ENCODE peak calls at places on chromosomes 5 and 9, in nine cellular contexts. N, V, R, K, O, S, G, B and D are unnamed samples.

GRCh38 chr5:9447691-9448090 is 98.2 kb downstream of the SEMA5A start:
- DNase-seq in N (peak; percentile 39), V (no peak), R (no peak), K (no peak), O (peak; percentile 41), S (no peak), G (no peak), B (no peak), D (no peak)

GRCh38 chr5:65037845-65038815 is 269.4 kb downstream of the CWC27 start:
- DNase-seq in N (no peak), V (peak; percentile 33), R (peak; percentile 25), K (no peak), O (no peak), S (peak; percentile 13), G (peak; percentile 52), B (no peak), D (no peak)

GRCh38 chr5:101977729-101978345 is 318.2 kb downstream of the SLCO4C1 start:
- DNase-seq in N (peak; percentile 13), V (no peak), R (peak; percentile 75), K (no peak), O (peak; percentile 56), S (no peak), G (no peak), B (no peak), D (no peak)

GRCh38 chr5:142095035-142095434 is 13.5 kb upstream of the NDFIP1 start:
- DNase-seq in N (no peak), V (no peak), R (no peak), K (no peak), O (no peak), S (no peak), G (no peak), B (no peak), D (no peak)

GRCh38 chr9:134551657-134552348 is 89.8 kb upstream of the COL5A1 start:
- DNase-seq in N (peak; percentile 82), V (no peak), R (peak; percentile 70), K (peak; percentile 30), O (peak; percentile 83), S (no peak), G (no peak), B (peak; percentile 69), D (no peak)

GRCh38 chr9:37333288-37333687 is 89.2 kb upstream of the GRHPR start:
- DNase-seq in N (no peak), V (no peak), R (no peak), K (no peak), O (no peak), S (no peak), G (no peak), B (no peak), D (no peak)

GRCh38 chr9:8074645-8075044 is 275.1 kb upstream of the DMAC1 start:
- DNase-seq in N (no peak), V (no peak), R (no peak), K (no peak), O (no peak), S (no peak), G (no peak), B (no peak), D (no peak)

GRCh38 chr9:117160254-117160653 is 254.6 kb downstream of the ASTN2 start:
- DNase-seq in N (no peak), V (no peak), R (no peak), K (no peak), O (no peak), S (no peak), G (no peak), B (no peak), D (no peak)

GRCh38 chr5:179113945-179114641 is 53.9 kb downstream of the ZNF354C start:
- DNase-seq in N (no peak), V (no peak), R (no peak), K (peak; percentile 6), O (no peak), S (no peak), G (peak; percentile 6), B (peak; percentile 28), D (no peak)

GRCh38 chr5:332843-333242 is 11.3 kb downstream of the AHRR start:
- DNase-seq in N (no peak), V (no peak), R (no peak), K (no peak), O (no peak), S (no peak), G (no peak), B (no peak), D (no peak)

GRCh38 chr5:160959804-160960203 is 107.8 kb upstream of the ATP10B start:
- DNase-seq in N (no peak), V (no peak), R (peak; percentile 37), K (peak; percentile 41), O (no peak), S (peak; percentile 96), G (peak; percentile 32), B (no peak), D (no peak)

GRCh38 chr9:22008662-22009562 is at the start of gene CDKN2B:
- DNase-seq in N (peak; percentile 94), V (peak; percentile 63), R (peak; percentile 95), K (peak; percentile 90), O (peak; percentile 96), S (peak; percentile 94), G (peak; percentile 98), B (peak; percentile 96), D (peak; percentile 97)

GRCh38 chr5:129905467-129906176 is 1.4 kb downstream of the CHSY3 start:
- DNase-seq in N (peak; percentile 3), V (no peak), R (no peak), K (no peak), O (peak; percentile 9), S (peak; percentile 25), G (peak; percentile 19), B (no peak), D (no peak)

DNA sequence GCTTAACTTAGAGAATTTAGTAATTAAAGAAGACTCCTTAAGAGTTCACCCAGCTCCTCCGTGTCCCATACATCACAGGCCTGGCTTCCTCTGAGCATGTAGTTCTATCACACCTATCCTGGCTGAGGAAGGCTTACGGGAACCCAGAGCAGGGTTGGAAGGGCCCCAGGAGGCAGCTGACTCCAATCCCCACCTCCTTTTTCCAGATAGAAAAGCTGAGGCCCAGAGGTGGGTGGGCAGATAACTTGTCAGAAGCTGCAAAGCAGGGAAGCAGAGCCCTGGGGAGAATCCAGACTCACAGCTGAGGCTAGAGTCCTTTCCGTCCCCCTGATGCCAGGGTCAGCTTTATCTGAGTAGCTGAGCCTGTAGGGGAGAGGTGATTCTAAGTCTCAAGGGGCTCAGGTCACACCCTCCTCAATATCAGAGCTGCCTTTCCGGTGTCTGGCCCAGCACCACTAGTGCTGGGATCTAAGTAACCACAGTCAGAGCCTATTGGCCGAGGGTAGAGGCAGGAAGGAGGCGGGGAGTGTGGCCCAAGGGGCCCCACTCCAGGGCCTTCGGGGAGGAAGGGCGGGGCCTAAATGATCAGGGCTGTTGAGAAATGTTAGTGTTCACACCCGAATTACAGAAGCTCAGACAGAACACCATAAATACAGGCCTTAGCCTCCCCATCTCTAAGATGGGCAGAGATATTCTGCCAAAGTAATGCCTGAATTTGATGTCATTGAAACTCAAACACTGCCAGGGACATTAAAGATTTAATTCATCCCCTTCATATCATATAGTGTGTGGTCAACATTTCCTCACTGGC is 9.9 kb downstream of the CCDC69 start:
- DNase-seq in N (no peak), V (peak; percentile 84), R (no peak), K (peak; percentile 46), O (peak; percentile 53), S (peak; percentile 50), G (peak; percentile 74), B (peak; percentile 97), D (peak; percentile 87)
- H3K4me1 ChIP-seq in N (no peaks in the 10 kb centered on the region), V (peaks cover 91% of the 10 kb centered on the region), R (peaks cover 37% of the 10 kb centered on the region), K (no peaks in the 10 kb centered on the region), O (no peaks in the 10 kb centered on the region), S (no peaks in the 10 kb centered on the region), G (no peaks in the 10 kb centered on the region), B (peaks cover 100% of the 10 kb centered on the region), D (peaks cover 70% of the 10 kb centered on the region)

GRCh38 chr5:67021522-67022316 is 174.9 kb downstream of the CD180 start:
- DNase-seq in N (peak; percentile 50), V (no peak), R (no peak), K (no peak), O (peak; percentile 84), S (no peak), G (no peak), B (no peak), D (no peak)
- H3K27ac ChIP-seq in N (peak overlapping the region; percentile 52), V (no peak overlapping the region), R (no peak overlapping the region), K (peak overlapping the region; percentile 8), O (no peak overlapping the region), S (no peak overlapping the region), G (no peak overlapping the region), B (no peak overlapping the region), D (no peak overlapping the region)

GRCh38 chr9:96762562-96762961 is 15.3 kb downstream of the ZNF510 start:
- DNase-seq in N (no peak), V (no peak), R (no peak), K (no peak), O (no peak), S (no peak), G (no peak), B (no peak), D (no peak)

GRCh38 chr9:96758845-96759673 is 18.8 kb downstream of the ZNF510 start:
- DNase-seq in N (no peak), V (no peak), R (no peak), K (no peak), O (peak; percentile 26), S (no peak), G (no peak), B (no peak), D (no peak)
- H3K9me3 ChIP-seq in N (peaks cover 73% of the 10 kb centered on the region), V (peaks cover 64% of the 10 kb centered on the region), R (peaks cover 46% of the 10 kb centered on the region), K (peaks cover 96% of the 10 kb centered on the region), O (peaks cover 12% of the 10 kb centered on the region), S (peaks cover 5% of the 10 kb centered on the region), G (peaks cover 20% of the 10 kb centered on the region), B (peaks cover 100% of the 10 kb centered on the region), D (peaks cover 100% of the 10 kb centered on the region)

GRCh38 chr5:138820695-138821094 is 54.4 kb downstream of the LRRTM2 start:
- DNase-seq in N (no peak), V (no peak), R (no peak), K (no peak), O (no peak), S (no peak), G (no peak), B (no peak), D (no peak)
- H3K4me1 ChIP-seq in N (peaks cover 2% of the 10 kb centered on the region), V (no peaks in the 10 kb centered on the region), R (no peaks in the 10 kb centered on the region), K (no peaks in the 10 kb centered on the region), O (no peaks in the 10 kb centered on the region), S (no peaks in the 10 kb centered on the region), G (no peaks in the 10 kb centered on the region), B (peaks cover 30% of the 10 kb centered on the region), D (peaks cover 10% of the 10 kb centered on the region)